ENCODE peak calls at places on chromosome 21, in four cellular contexts. One of them, this sample, is unnamed.
A peak's percentile ranks its signal among the peaks of the same experiment; 100 is the strongest.

GRCh38 chr21:39863111-39863510 is 4.1 kb upstream of the PCP4 start:
- DNase-seq in HepG2: no peak
- DNase-seq in HCT116: no peak
- DNase-seq in K562: no peak
- DNase-seq in this sample: no peak

GRCh38 chr21:25966308-25966707 is 204.3 kb downstream of the APP start:
- DNase-seq in HepG2: no peak
- DNase-seq in HCT116: no peak
- DNase-seq in K562: no peak
- DNase-seq in this sample: no peak

GRCh38 chr21:38380391-38381137 is 117.7 kb downstream of the ERG start:
- DNase-seq in HCT116: no peak
- DNase-seq in HepG2: no peak
- DNase-seq in K562: no peak
- DNase-seq in this sample: no peak

GRCh38 chr21:37737497-37737896 is 178.8 kb downstream of the KCNJ6 start:
- DNase-seq in K562: no peak
- DNase-seq in HepG2: no peak
- DNase-seq in HCT116: no peak
- DNase-seq in this sample: no peak

GRCh38 chr21:25518491-25518911 is 88.8 kb downstream of the MRPL39 start:
- DNase-seq in HepG2: no peak
- DNase-seq in K562: no peak
- DNase-seq in HCT116: no peak
- DNase-seq in this sample: no peak

GRCh38 chr21:28827422-28827821 is 165.3 kb downstream of the LTN1 start:
- DNase-seq in K562: no peak
- DNase-seq in HCT116: no peak
- DNase-seq in HepG2: no peak
- DNase-seq in this sample: no peak

GRCh38 chr21:32705139-32705538 is 22.7 kb downstream of the SYNJ1 start:
- DNase-seq in HCT116: no peak
- DNase-seq in K562: no peak
- DNase-seq in HepG2: no peak
- DNase-seq in this sample: no peak

GRCh38 chr21:31686272-31686913 is 26.9 kb downstream of the SOD1 start:
- DNase-seq in K562: no peak
- DNase-seq in HepG2: no peak
- DNase-seq in HCT116: no peak
- DNase-seq in this sample: no peak

GRCh38 chr21:32392880-32393676 is at the start of gene URB1:
- DNase-seq in HCT116: peak; percentile 49
- DNase-seq in K562: peak; percentile 94
- DNase-seq in HepG2: peak; percentile 75
- DNase-seq in this sample: no peak

GRCh38 chr21:46124926-46125845 is 27.3 kb downstream of the COL6A2 start:
- DNase-seq in HepG2: no peak
- DNase-seq in K562: no peak
- DNase-seq in HCT116: no peak
- DNase-seq in this sample: no peak

GRCh38 chr21:29233611-29234540 is 64.8 kb upstream of the BACH1 start:
- DNase-seq in HCT116: no peak
- DNase-seq in HepG2: no peak
- DNase-seq in K562: no peak
- DNase-seq in this sample: no peak

GRCh38 chr21:37530901-37531351 is 164.4 kb downstream of the DYRK1A start:
- DNase-seq in HCT116: no peak
- DNase-seq in HepG2: no peak
- DNase-seq in K562: no peak
- DNase-seq in this sample: no peak

GRCh38 chr21:33767236-33767635 is 124.9 kb downstream of the ITSN1 start:
- DNase-seq in HCT116: no peak
- DNase-seq in HepG2: no peak
- DNase-seq in K562: no peak
- DNase-seq in this sample: no peak

GRCh38 chr21:38240121-38240520 is 16.7 kb upstream of the KCNJ15 start:
- DNase-seq in HepG2: no peak
- DNase-seq in K562: no peak
- DNase-seq in HCT116: no peak
- DNase-seq in this sample: no peak

GRCh38 chr21:46194374-46195334 is 10.4 kb upstream of the SPATC1L start:
- DNase-seq in HepG2: no peak
- DNase-seq in HCT116: no peak
- DNase-seq in K562: no peak
- DNase-seq in this sample: no peak

GRCh38 chr21:29232601-29233541 is 65.9 kb upstream of the BACH1 start:
- DNase-seq in HepG2: no peak
- DNase-seq in K562: peak; percentile 38
- DNase-seq in HCT116: no peak
- DNase-seq in this sample: no peak

GRCh38 chr21:14609274-14609673 is 63.2 kb upstream of the SAMSN1 start:
- DNase-seq in HCT116: no peak
- DNase-seq in HepG2: no peak
- DNase-seq in K562: no peak
- DNase-seq in this sample: no peak

GRCh38 chr21:39696620-39697019 is 48.4 kb upstream of the IGSF5 start:
- DNase-seq in HCT116: no peak
- DNase-seq in HepG2: no peak
- DNase-seq in K562: no peak
- DNase-seq in this sample: no peak

GRCh38 chr21:28445081-28445830 is 547.4 kb downstream of the LTN1 start:
- DNase-seq in K562: no peak
- DNase-seq in HepG2: no peak
- DNase-seq in HCT116: no peak
- DNase-seq in this sample: no peak

GRCh38 chr21:46667735-46668380 is 32.4 kb downstream of the PRMT2 start:
- DNase-seq in HepG2: peak; percentile 14
- DNase-seq in HCT116: no peak
- DNase-seq in K562: no peak
- DNase-seq in this sample: no peak

GRCh38 chr21:37788503-37788902 is 127.8 kb downstream of the KCNJ6 start:
- DNase-seq in HCT116: no peak
- DNase-seq in HepG2: no peak
- DNase-seq in K562: no peak
- DNase-seq in this sample: no peak

GRCh38 chr21:46183910-46184624 is at the start of gene SPATC1L:
- DNase-seq in K562: peak; percentile 85
- DNase-seq in HepG2: peak; percentile 24
- DNase-seq in HCT116: no peak
- DNase-seq in this sample: no peak

GRCh38 chr21:32137266-32137665 is 141.6 kb downstream of the MIS18A start:
- DNase-seq in HCT116: no peak
- DNase-seq in K562: no peak
- DNase-seq in HepG2: no peak
- DNase-seq in this sample: no peak

GRCh38 chr21:38645282-38645681 is 147.0 kb upstream of the ERG start:
- DNase-seq in K562: no peak
- DNase-seq in HCT116: no peak
- DNase-seq in HepG2: no peak
- DNase-seq in this sample: no peak

DNA sequence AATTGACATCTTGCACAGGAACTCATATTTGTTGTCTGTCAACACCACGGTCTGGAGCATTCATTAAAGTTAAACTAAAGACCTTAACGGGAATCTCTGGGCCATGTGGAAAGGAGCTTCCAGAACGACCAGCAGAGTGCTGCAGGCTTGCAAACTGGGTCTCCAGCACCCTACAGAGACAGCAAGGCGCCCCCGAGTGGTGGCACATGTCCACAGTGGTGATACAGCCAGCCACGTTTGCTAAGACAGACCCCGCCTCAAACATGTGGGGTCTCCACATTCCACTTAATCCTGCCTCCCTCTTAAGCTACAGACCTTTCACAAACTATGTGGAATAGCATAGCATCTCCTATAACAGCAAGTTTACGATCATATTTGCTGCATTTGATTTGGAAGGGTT is 96.5 kb upstream of the BACE2 start:
- DNase-seq in HCT116: no peak
- DNase-seq in K562: peak; percentile 29
- DNase-seq in HepG2: no peak
- DNase-seq in this sample: no peak
- TF ChIP-seq CTCF in HCT116: no peak
- TF ChIP-seq CTCF in K562: peak; percentile 36
- TF ChIP-seq CTCF in HepG2: peak; percentile 14
- TF ChIP-seq CTCF in this sample: peak; percentile 9

DNA sequence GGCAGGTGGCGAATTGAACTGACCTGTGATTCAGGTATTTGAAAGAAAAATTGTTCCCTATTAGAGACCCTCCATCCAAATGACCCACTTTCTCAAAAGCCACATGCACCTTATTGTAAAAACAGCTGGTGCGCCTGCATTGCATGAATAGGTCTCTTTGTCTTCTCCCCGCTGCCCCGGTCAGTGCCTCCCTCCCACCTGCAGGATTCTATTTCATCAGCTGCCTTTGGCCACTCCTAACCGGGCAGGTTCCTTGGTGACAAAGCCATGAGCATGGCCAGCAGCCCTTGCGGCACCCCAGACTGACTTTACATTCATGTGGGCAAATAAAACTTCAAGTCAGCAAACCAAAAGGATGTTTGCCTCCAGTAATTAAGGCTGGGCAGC is 6.4 kb downstream of the TMPRSS3 start:
- DNase-seq in HCT116: no peak
- DNase-seq in HepG2: peak; percentile 87
- DNase-seq in K562: no peak
- DNase-seq in this sample: no peak
- H3K27me3 ChIP-seq in HCT116: peaks cover 3% of the 10 kb centered on the region
- H3K27me3 ChIP-seq in HepG2: no peaks in the 10 kb centered on the region
- H3K27me3 ChIP-seq in K562: peaks cover 37% of the 10 kb centered on the region
- H3K27me3 ChIP-seq in this sample: no peaks in the 10 kb centered on the region

GRCh38 chr21:42417533-42417932 is 13.8 kb downstream of the UBASH3A start:
- DNase-seq in HepG2: no peak
- DNase-seq in K562: no peak
- DNase-seq in HCT116: no peak
- DNase-seq in this sample: no peak
- TF ChIP-seq TCF7L2 in HepG2: no peak
- TF ChIP-seq TCF7L2 in K562: no peak
- TF ChIP-seq TCF7L2 in HCT116: no peak
- TF ChIP-seq TCF7L2 in this sample: no peak

DNA sequence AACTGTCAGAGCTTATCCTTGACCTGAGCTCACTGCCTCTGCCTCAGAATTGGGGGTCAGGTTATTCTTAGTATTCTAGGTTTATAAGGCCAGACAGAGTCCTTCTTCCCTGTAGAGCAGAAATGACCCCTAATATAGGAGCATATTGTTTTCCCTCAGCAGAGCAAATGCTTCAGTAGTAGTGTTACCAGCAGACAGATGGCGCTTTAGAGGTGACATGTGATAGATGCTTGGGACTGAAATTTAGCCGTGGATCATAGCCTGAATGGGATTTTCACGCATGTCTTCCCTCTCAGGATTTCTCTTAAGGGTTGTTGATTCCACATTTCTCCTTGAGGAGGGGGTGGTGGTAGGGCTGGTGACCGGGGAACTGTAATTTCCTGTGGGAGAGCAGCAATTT is 24.5 kb downstream of the ADARB1 start:
- DNase-seq in K562: peak; percentile 51
- DNase-seq in HCT116: no peak
- DNase-seq in HepG2: peak; percentile 32
- DNase-seq in this sample: no peak
- TF ChIP-seq CTCF in K562: peak; percentile 67
- TF ChIP-seq CTCF in HCT116: peak; percentile 11
- TF ChIP-seq CTCF in HepG2: peak; percentile 57
- TF ChIP-seq CTCF in this sample: peak; percentile 71

DNA sequence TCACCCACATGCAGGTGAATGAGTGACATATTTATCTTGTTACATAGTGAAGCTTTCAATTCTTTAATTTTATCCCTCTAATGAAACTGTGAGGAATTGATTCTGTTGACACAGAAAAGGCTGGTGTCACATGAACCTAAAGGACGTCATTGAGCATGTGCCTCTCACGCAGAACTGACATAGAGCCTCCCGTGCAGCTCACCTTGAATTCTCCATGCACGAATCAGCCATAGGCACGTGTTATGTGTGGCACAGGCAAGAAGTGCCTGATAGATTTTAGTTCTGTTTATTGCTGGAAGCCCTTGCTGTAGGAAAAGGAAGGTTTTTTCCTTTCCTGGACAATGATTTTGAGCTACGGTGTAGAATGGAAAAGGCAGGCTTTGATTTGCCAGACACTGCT is 11.3 kb downstream of the ADARB1 start:
- DNase-seq in HepG2: no peak
- DNase-seq in K562: no peak
- DNase-seq in HCT116: no peak
- DNase-seq in this sample: no peak
- H3K27me3 ChIP-seq in HepG2: no peaks in the 10 kb centered on the region
- H3K27me3 ChIP-seq in K562: peaks cover 5% of the 10 kb centered on the region
- H3K27me3 ChIP-seq in HCT116: no peaks in the 10 kb centered on the region
- H3K27me3 ChIP-seq in this sample: no peaks in the 10 kb centered on the region

GRCh38 chr21:16324630-16325029 is 594.8 kb downstream of the USP25 start:
- DNase-seq in HCT116: no peak
- DNase-seq in K562: no peak
- DNase-seq in HepG2: no peak
- DNase-seq in this sample: no peak

DNA sequence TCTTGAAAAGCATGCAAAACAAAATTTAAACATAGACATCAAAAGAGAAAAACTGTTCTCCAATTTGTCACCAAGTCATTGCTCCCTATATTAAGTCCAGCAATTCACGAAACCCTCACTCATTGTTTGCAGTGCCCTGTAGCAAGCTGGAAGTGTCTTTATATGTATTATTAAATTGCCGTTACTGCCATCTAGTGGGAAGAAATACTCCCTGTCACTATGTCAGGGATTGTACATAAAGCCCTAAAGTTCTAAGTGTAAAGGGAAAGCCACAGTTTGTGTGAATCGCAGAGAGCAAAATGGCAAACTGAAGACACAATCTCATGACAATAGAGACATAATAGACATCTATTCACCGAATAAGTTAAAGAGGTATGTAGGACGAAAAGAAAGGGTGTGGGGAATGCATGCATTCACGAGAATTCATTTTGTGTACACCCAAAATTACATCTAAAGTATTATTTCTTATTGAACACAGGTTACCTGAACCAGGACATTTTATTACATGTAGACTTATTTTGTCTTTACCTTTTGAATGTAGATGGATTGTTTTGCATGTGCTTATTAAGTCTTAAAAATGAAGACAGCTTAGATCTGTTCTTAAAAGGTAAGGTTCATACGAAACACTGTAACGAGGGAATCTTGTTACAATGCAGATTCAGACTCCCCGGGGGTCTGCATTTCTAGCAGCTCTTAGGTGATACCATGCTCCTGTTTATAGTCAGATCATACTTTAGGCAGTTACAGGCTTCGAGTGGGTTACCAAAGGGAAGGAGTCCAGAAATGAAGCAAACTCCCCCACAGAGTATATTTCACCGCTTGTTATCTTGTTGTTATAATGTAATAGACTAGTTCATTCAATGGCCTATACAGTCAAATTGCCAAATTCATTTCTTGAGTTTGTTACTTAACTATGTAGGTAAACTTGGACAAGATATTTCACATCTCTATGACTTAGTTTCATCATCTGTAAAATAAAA is 600.8 kb downstream of the USP25 start:
- DNase-seq in K562: peak; percentile 47
- DNase-seq in HCT116: peak; percentile 4
- DNase-seq in HepG2: peak; percentile 52
- DNase-seq in this sample: peak; percentile 51
- TF ChIP-seq TCF7L2 in K562: no peak
- TF ChIP-seq TCF7L2 in HCT116: no peak
- TF ChIP-seq TCF7L2 in HepG2: no peak
- TF ChIP-seq TCF7L2 in this sample: no peak

This sample was measured in Panc1.